ENCODE peak calls at places on chromosomes 12 and 14, in eight cellular contexts. V, I, P, X, D, Y, N and L are unnamed samples.

GRCh38 chr12:110741371-110741770 is 1.3 kb downstream of the PPP1CC start:
- DNase-seq in V (peak; percentile 47), I (no peak), P (no peak), X (no peak), D (peak; percentile 17), Y (no peak), N (no peak), L (peak; percentile 24)

GRCh38 chr12:89960607-89961394 is 252.2 kb upstream of the ATP2B1 start:
- DNase-seq in V (peak; percentile 92), I (no peak), P (no peak), X (no peak), D (peak; percentile 15), Y (no peak), N (peak; percentile 67), L (peak; percentile 89)

GRCh38 chr12:66140726-66141125 is 10.2 kb upstream of the LLPH start:
- DNase-seq in V (no peak), I (no peak), P (no peak), X (no peak), D (no peak), Y (no peak), N (no peak), L (no peak)

GRCh38 chr14:104135904-104136471 is 2.4 kb upstream of the KIF26A start:
- DNase-seq in V (no peak), I (no peak), P (no peak), X (no peak), D (no peak), Y (no peak), N (no peak), L (no peak)

GRCh38 chr12:868722-869121 is 80.8 kb downstream of the RAD52 start:
- DNase-seq in V (no peak), I (no peak), P (no peak), X (no peak), D (no peak), Y (no peak), N (no peak), L (no peak)

GRCh38 chr14:95434161-95434560 is 82.3 kb downstream of the SYNE3 start:
- DNase-seq in V (no peak), I (no peak), P (no peak), X (no peak), D (no peak), Y (no peak), N (no peak), L (no peak)

GRCh38 chr12:105659355-105660075 is 329.0 kb downstream of the C12orf75 start:
- DNase-seq in V (no peak), I (peak; percentile 28), P (no peak), X (no peak), D (peak; percentile 75), Y (no peak), N (peak; percentile 97), L (peak; percentile 90)

GRCh38 chr12:107377596-107378385 is 284.4 kb upstream of the CRY1 start:
- DNase-seq in V (no peak), I (no peak), P (no peak), X (no peak), D (peak; percentile 37), Y (no peak), N (no peak), L (no peak)

GRCh38 chr12:98955284-98955683 is 310.2 kb downstream of the APAF1 start:
- DNase-seq in V (no peak), I (no peak), P (peak; percentile 27), X (no peak), D (no peak), Y (peak; percentile 65), N (no peak), L (peak; percentile 41)

GRCh38 chr12:58529897-58530296 is 390.4 kb downstream of the LRIG3 start:
- DNase-seq in V (no peak), I (no peak), P (no peak), X (no peak), D (peak; percentile 99), Y (no peak), N (peak; percentile 79), L (peak; percentile 90)

GRCh38 chr14:96249016-96249415 is 7.0 kb upstream of the BDKRB1 start:
- DNase-seq in V (no peak), I (peak; percentile 62), P (no peak), X (no peak), D (peak; percentile 80), Y (no peak), N (no peak), L (peak; percentile 66)

GRCh38 chr12:122732611-122733010 is 2.0 kb upstream of the HCAR1 start:
- DNase-seq in V (no peak), I (no peak), P (no peak), X (no peak), D (no peak), Y (no peak), N (no peak), L (no peak)

GRCh38 chr12:94795520-94795919 is 145.2 kb upstream of the TMCC3 start:
- DNase-seq in V (no peak), I (no peak), P (peak; percentile 63), X (no peak), D (peak; percentile 61), Y (no peak), N (peak; percentile 14), L (peak; percentile 65)

GRCh38 chr14:80621701-80622100 is 319.8 kb downstream of the CEP128 start:
- DNase-seq in V (no peak), I (no peak), P (peak; percentile 16), X (no peak), D (peak; percentile 84), Y (no peak), N (peak; percentile 74), L (peak; percentile 97)

GRCh38 chr12:28231248-28231647 is 41.0 kb downstream of the CCDC91 start:
- DNase-seq in V (no peak), I (no peak), P (no peak), X (no peak), D (no peak), Y (no peak), N (no peak), L (no peak)

GRCh38 chr12:65656156-65656885 is 168.0 kb upstream of the HMGA2 start:
- DNase-seq in V (no peak), I (no peak), P (no peak), X (no peak), D (peak; percentile 18), Y (no peak), N (peak; percentile 45), L (peak; percentile 49)

GRCh38 chr14:95222151-95222631 is 64.9 kb upstream of the DICER1 start:
- DNase-seq in V (no peak), I (peak; percentile 38), P (no peak), X (no peak), D (peak; percentile 82), Y (no peak), N (peak; percentile 17), L (peak; percentile 18)

GRCh38 chr12:121170581-121171260 is 38.0 kb downstream of the P2RX7 start:
- DNase-seq in V (no peak), I (no peak), P (no peak), X (no peak), D (peak; percentile 77), Y (no peak), N (peak; percentile 21), L (peak; percentile 19)

GRCh38 chr12:117134059-117134458 is 34.8 kb upstream of the TESC start:
- DNase-seq in V (no peak), I (no peak), P (no peak), X (no peak), D (no peak), Y (no peak), N (no peak), L (no peak)

GRCh38 chr12:85280138-85280983 is at the start of gene ALX1:
- DNase-seq in V (peak; percentile 21), I (no peak), P (no peak), X (no peak), D (peak; percentile 14), Y (peak; percentile 73), N (no peak), L (peak; percentile 19)

GRCh38 chr12:22702690-22703089 is 77.7 kb downstream of the ETNK1 start:
- DNase-seq in V (no peak), I (no peak), P (no peak), X (no peak), D (no peak), Y (no peak), N (no peak), L (peak; percentile 22)

GRCh38 chr12:14366211-14366762 is 805 bp downstream of the ATF7IP start:
- DNase-seq in V (no peak), I (no peak), P (no peak), X (no peak), D (peak; percentile 36), Y (no peak), N (no peak), L (peak; percentile 55)
- TF ChIP-seq CTCF in V (no peak), I (peak; percentile 48), P (peak; percentile 36), X (no peak), D (peak; percentile 11), Y (peak; percentile 39), N (peak; percentile 61), L (no peak)

DNA sequence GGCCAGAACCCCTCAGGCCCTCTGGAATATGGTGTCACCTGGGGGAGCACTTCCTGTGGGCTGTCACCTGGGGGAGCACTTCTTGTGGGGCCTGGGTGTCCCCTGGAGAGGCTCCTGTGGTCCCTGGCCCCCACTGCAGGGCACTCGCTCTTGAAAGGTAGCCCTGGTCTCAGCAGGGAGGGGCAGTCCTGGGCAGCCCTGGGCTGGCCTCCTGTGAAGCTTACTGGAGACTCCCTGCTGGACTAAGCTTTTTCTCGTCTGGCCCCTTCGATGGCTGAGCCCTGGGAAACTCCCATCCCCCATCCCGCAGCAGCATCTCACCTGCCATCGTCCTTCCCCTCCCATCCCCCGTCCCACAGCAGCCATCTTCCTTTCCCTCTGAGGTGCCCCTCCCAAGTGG is 17.7 kb downstream of the FBRSL1 start:
- DNase-seq in V (no peak), I (no peak), P (no peak), X (no peak), D (no peak), Y (no peak), N (no peak), L (no peak)
- TF ChIP-seq CTCF in V (no peak), I (no peak), P (peak; percentile 16), X (no peak), D (peak; percentile 3), Y (no peak), N (peak; percentile 30), L (peak; percentile 13)

GRCh38 chr12:130856088-130856487 is 15.8 kb upstream of the RAN start:
- DNase-seq in V (no peak), I (no peak), P (no peak), X (no peak), D (no peak), Y (no peak), N (no peak), L (no peak)

GRCh38 chr12:130849561-130850417 is 10.7 kb upstream of the STX2 start:
- DNase-seq in V (no peak), I (no peak), P (no peak), X (no peak), D (no peak), Y (no peak), N (no peak), L (peak; percentile 44)

GRCh38 chr12:130846386-130846785 is 7.3 kb upstream of the STX2 start:
- DNase-seq in V (no peak), I (no peak), P (no peak), X (no peak), D (no peak), Y (no peak), N (no peak), L (no peak)

GRCh38 chr12:130847097-130847496 is 8.0 kb upstream of the STX2 start:
- DNase-seq in V (no peak), I (no peak), P (no peak), X (no peak), D (peak; percentile 48), Y (no peak), N (no peak), L (no peak)

GRCh38 chr12:130850418-130851021 is 11.5 kb upstream of the STX2 start:
- DNase-seq in V (no peak), I (no peak), P (no peak), X (no peak), D (no peak), Y (no peak), N (no peak), L (no peak)
- TF ChIP-seq CTCF in V (no peak), I (no peak), P (no peak), X (no peak), D (no peak), Y (no peak), N (no peak), L (no peak)

GRCh38 chr14:77579760-77580159 is 36.7 kb downstream of the SPTLC2 start:
- DNase-seq in V (no peak), I (no peak), P (no peak), X (no peak), D (peak; percentile 30), Y (no peak), N (no peak), L (no peak)
- TF ChIP-seq CTCF in V (no peak), I (no peak), P (no peak), X (no peak), D (no peak), Y (no peak), N (no peak), L (no peak)